ENCODE peak calls at places on chromosome 16, in four cellular contexts. One of them, this sample, is unnamed.

GRCh38 chr16:31453255-31454204 is 5.8 kb upstream of the ARMC5 start:
- DNase-seq in GM23338: peak; percentile 62
- DNase-seq in heart right ventricle: no peak
- DNase-seq in AG20443: no peak
- DNase-seq in this sample: peak; percentile 52

GRCh38 chr16:58027341-58028167 is 2.0 kb downstream of the MMP15 start:
- DNase-seq in GM23338: peak; percentile 88
- DNase-seq in heart right ventricle: peak; percentile 68
- DNase-seq in AG20443: peak; percentile 54
- DNase-seq in this sample: no peak

GRCh38 chr16:65895906-65896305 is 470.6 kb upstream of the CDH5 start:
- DNase-seq in GM23338: no peak
- DNase-seq in heart right ventricle: no peak
- DNase-seq in AG20443: no peak
- DNase-seq in this sample: no peak

GRCh38 chr16:70429888-70430666 is 8.8 kb downstream of the ST3GAL2 start:
- DNase-seq in GM23338: no peak
- DNase-seq in heart right ventricle: no peak
- DNase-seq in AG20443: no peak
- DNase-seq in this sample: no peak

GRCh38 chr16:72247821-72248253 is 75.9 kb upstream of the PMFBP1 start:
- DNase-seq in GM23338: no peak
- DNase-seq in heart right ventricle: no peak
- DNase-seq in AG20443: peak; percentile 31
- DNase-seq in this sample: no peak

GRCh38 chr16:77191259-77191969 is 424 bp downstream of the MON1B start:
- DNase-seq in GM23338: no peak
- DNase-seq in heart right ventricle: peak; percentile 29
- DNase-seq in AG20443: no peak
- DNase-seq in this sample: peak; percentile 34

GRCh38 chr16:20904507-20905079 is 4.0 kb downstream of the LYRM1 start:
- DNase-seq in GM23338: no peak
- DNase-seq in heart right ventricle: no peak
- DNase-seq in AG20443: no peak
- DNase-seq in this sample: no peak

GRCh38 chr16:24838554-24839266 is 7.1 kb upstream of the SLC5A11 start:
- DNase-seq in GM23338: no peak
- DNase-seq in heart right ventricle: no peak
- DNase-seq in AG20443: peak; percentile 77
- DNase-seq in this sample: no peak

GRCh38 chr16:56812884-56813283 is 52.1 kb upstream of the SLC12A3 start:
- DNase-seq in GM23338: no peak
- DNase-seq in heart right ventricle: no peak
- DNase-seq in AG20443: no peak
- DNase-seq in this sample: no peak

GRCh38 chr16:65601781-65602180 is 479.9 kb upstream of the CDH11 start:
- DNase-seq in GM23338: no peak
- DNase-seq in heart right ventricle: no peak
- DNase-seq in AG20443: peak; percentile 45
- DNase-seq in this sample: no peak

GRCh38 chr16:48053346-48053745 is 102.4 kb downstream of the ABCC12 start:
- DNase-seq in GM23338: peak; percentile 77
- DNase-seq in heart right ventricle: no peak
- DNase-seq in AG20443: peak; percentile 67
- DNase-seq in this sample: no peak

GRCh38 chr16:52581530-52581929 is 34.6 kb upstream of the TOX3 start:
- DNase-seq in GM23338: peak; percentile 24
- DNase-seq in heart right ventricle: no peak
- DNase-seq in AG20443: no peak
- DNase-seq in this sample: no peak

This sample was measured in uterus.